ENCODE peak calls at places on chromosomes 2 and 18, in nine cellular contexts. D, Y, J, I, H, E, K, W and Q are unnamed samples.
A peak's percentile ranks its signal among the peaks of the same experiment; 100 is the strongest.

GRCh38 chr18:30588673-30589164 is 453.8 kb downstream of the DSC3 start:
- DNase-seq in D (no peak), Y (no peak), J (no peak), I (no peak), H (no peak), E (no peak), K (no peak), W (no peak), Q (no peak)

GRCh38 chr2:109558076-109558882 is 55.5 kb downstream of the SEPTIN10 start:
- DNase-seq in D (no peak), Y (no peak), J (no peak), I (peak; percentile 75), H (peak; percentile 24), E (no peak), K (no peak), W (peak; percentile 42), Q (no peak)

GRCh38 chr2:134108124-134108523 is 145.7 kb upstream of the MGAT5 start:
- DNase-seq in D (no peak), Y (no peak), J (no peak), I (no peak), H (no peak), E (no peak), K (no peak), W (no peak), Q (no peak)

GRCh38 chr2:172102858-172103359 is at the start of gene DLX2:
- DNase-seq in D (no peak), Y (peak; percentile 98), J (no peak), I (peak; percentile 80), H (peak; percentile 93), E (peak; percentile 87), K (peak; percentile 82), W (peak; percentile 85), Q (peak; percentile 85)

GRCh38 chr2:149037851-149038250 is 648 bp upstream of the LYPD6B start:
- DNase-seq in D (no peak), Y (peak; percentile 31), J (no peak), I (no peak), H (no peak), E (no peak), K (no peak), W (no peak), Q (no peak)

GRCh38 chr2:66573412-66573811 is 138.5 kb downstream of the MEIS1 start:
- DNase-seq in D (no peak), Y (no peak), J (no peak), I (no peak), H (no peak), E (no peak), K (no peak), W (no peak), Q (no peak)

GRCh38 chr2:152471013-152471412 is 136.0 kb downstream of the FMNL2 start:
- DNase-seq in D (no peak), Y (no peak), J (no peak), I (no peak), H (no peak), E (no peak), K (no peak), W (no peak), Q (no peak)

GRCh38 chr18:13219012-13219396 is 444 bp downstream of the LDLRAD4 start:
- DNase-seq in D (no peak), Y (no peak), J (no peak), I (no peak), H (no peak), E (no peak), K (no peak), W (no peak), Q (no peak)

GRCh38 chr2:195370167-195370943 is 286.7 kb upstream of the SLC39A10 start:
- DNase-seq in D (no peak), Y (no peak), J (no peak), I (no peak), H (no peak), E (no peak), K (no peak), W (no peak), Q (no peak)

GRCh38 chr2:205706769-205707375 is 24.6 kb downstream of the NRP2 start:
- DNase-seq in D (no peak), Y (peak; percentile 9), J (no peak), I (peak; percentile 96), H (peak; percentile 63), E (peak; percentile 65), K (peak; percentile 94), W (peak; percentile 50), Q (no peak)

GRCh38 chr2:228444156-228444555 is 262.7 kb upstream of the SPHKAP start:
- DNase-seq in D (no peak), Y (no peak), J (no peak), I (no peak), H (no peak), E (no peak), K (no peak), W (no peak), Q (no peak)

GRCh38 chr2:136025057-136025973 is 39.9 kb upstream of the DARS1 start:
- DNase-seq in D (no peak), Y (peak; percentile 71), J (no peak), I (peak; percentile 68), H (peak; percentile 28), E (peak; percentile 65), K (peak; percentile 68), W (no peak), Q (peak; percentile 78)

GRCh38 chr2:64311948-64312621 is 141.9 kb upstream of the LGALSL start:
- DNase-seq in D (no peak), Y (no peak), J (no peak), I (peak; percentile 74), H (peak; percentile 86), E (no peak), K (peak; percentile 88), W (peak; percentile 63), Q (peak; percentile 79)

GRCh38 chr2:68689553-68690537 is 44.8 kb upstream of the ARHGAP25 start:
- DNase-seq in D (no peak), Y (no peak), J (no peak), I (no peak), H (no peak), E (no peak), K (no peak), W (no peak), Q (no peak)

GRCh38 chr2:36357506-36358316 is 2.1 kb downstream of the CRIM1 start:
- DNase-seq in D (no peak), Y (peak; percentile 7), J (no peak), I (peak; percentile 88), H (peak; percentile 61), E (peak; percentile 66), K (peak; percentile 83), W (no peak), Q (peak; percentile 68)

GRCh38 chr2:150410809-150411208 is 76.7 kb downstream of the RND3 start:
- DNase-seq in D (no peak), Y (no peak), J (no peak), I (peak; percentile 65), H (peak; percentile 36), E (no peak), K (no peak), W (peak; percentile 26), Q (no peak)

GRCh38 chr2:127000937-127001336 is 102.2 kb downstream of the TEX51 start:
- DNase-seq in D (no peak), Y (no peak), J (no peak), I (no peak), H (no peak), E (no peak), K (no peak), W (no peak), Q (no peak)

GRCh38 chr18:31049189-31049588 is 6.6 kb upstream of the DSC3 start:
- DNase-seq in D (no peak), Y (peak; percentile 94), J (no peak), I (no peak), H (no peak), E (no peak), K (no peak), W (no peak), Q (no peak)

GRCh38 chr18:45542043-45542442 is 73.2 kb upstream of the SLC14A2 start:
- DNase-seq in D (no peak), Y (no peak), J (no peak), I (no peak), H (no peak), E (no peak), K (no peak), W (no peak), Q (no peak)

GRCh38 chr18:35582899-35583558 is 1.5 kb downstream of the GALNT1 start:
- DNase-seq in D (no peak), Y (peak; percentile 84), J (no peak), I (peak; percentile 52), H (no peak), E (no peak), K (no peak), W (no peak), Q (no peak)

GRCh38 chr2:47193607-47194006 is 38.5 kb upstream of the STPG4 start:
- DNase-seq in D (no peak), Y (no peak), J (no peak), I (peak; percentile 43), H (no peak), E (no peak), K (no peak), W (no peak), Q (no peak)

GRCh38 chr2:9638532-9638931 is 7.7 kb upstream of the YWHAQ start:
- DNase-seq in D (no peak), Y (no peak), J (no peak), I (peak; percentile 95), H (peak; percentile 95), E (no peak), K (peak; percentile 98), W (peak; percentile 91), Q (peak; percentile 77)

GRCh38 chr2:226963528-226963927 is 127.7 kb downstream of the RHBDD1 start:
- DNase-seq in D (no peak), Y (no peak), J (no peak), I (peak; percentile 84), H (peak; percentile 57), E (no peak), K (no peak), W (no peak), Q (no peak)

GRCh38 chr2:47559079-47559684 is 156.2 kb downstream of the MSH2 start:
- DNase-seq in D (no peak), Y (no peak), J (no peak), I (no peak), H (no peak), E (no peak), K (no peak), W (peak; percentile 78), Q (no peak)

GRCh38 chr2:63347361-63347760 is 240.9 kb downstream of the WDPCP start:
- DNase-seq in D (no peak), Y (no peak), J (no peak), I (no peak), H (no peak), E (no peak), K (no peak), W (no peak), Q (no peak)

GRCh38 chr2:100212820-100213219 is 70.4 kb upstream of the AFF3 start:
- DNase-seq in D (no peak), Y (no peak), J (no peak), I (no peak), H (no peak), E (no peak), K (no peak), W (no peak), Q (no peak)

GRCh38 chr18:43248610-43249249 is 28.6 kb downstream of the SYT4 start:
- DNase-seq in D (no peak), Y (no peak), J (no peak), I (no peak), H (no peak), E (no peak), K (no peak), W (no peak), Q (no peak)

GRCh38 chr2:15084826-15085489 is 452.4 kb downstream of the LRATD1 start:
- DNase-seq in D (no peak), Y (no peak), J (no peak), I (no peak), H (no peak), E (no peak), K (no peak), W (no peak), Q (peak; percentile 72)

GRCh38 chr2:237132799-237133198 is 47.1 kb downstream of the COPS8 start:
- DNase-seq in D (no peak), Y (no peak), J (no peak), I (no peak), H (no peak), E (no peak), K (no peak), W (no peak), Q (no peak)

GRCh38 chr2:222813177-222813843 is 47.5 kb upstream of the ACSL3 start:
- DNase-seq in D (no peak), Y (no peak), J (no peak), I (no peak), H (peak; percentile 21), E (no peak), K (no peak), W (peak; percentile 32), Q (no peak)

GRCh38 chr2:42877532-42877931 is 85.1 kb upstream of the HAAO start:
- DNase-seq in D (no peak), Y (no peak), J (peak; percentile 12), I (no peak), H (no peak), E (no peak), K (no peak), W (no peak), Q (no peak)